ENCODE peak calls at places on chromosomes 12 and 14, in six cellular contexts. D is CD8-positive, alpha-beta T cell; E is dorsolateral prefrontal cortex; V is stimulated activated CD4-positive, alpha-beta T cell treated with anti-CD3 and anti-CD28 coated beads, Interleukin-15, amount 100 ng/mL, for 1 hour; R is NCI-H748 treated with DMSO at 0.1 percent for 48 hours; I is GM18507. N is an unnamed sample.

GRCh38 chr14:77100961-77101360 is 2.9 kb downstream of the CIPC start:
- DNase-seq in R (no peak), D (no peak), I (no peak), V (no peak), E (no peak), N (no peak)

GRCh38 chr12:95262808-95263207 is 45.2 kb downstream of the VEZT start:
- DNase-seq in D (no peak), E (no peak), V (no peak), R (no peak), I (no peak), N (no peak)

GRCh38 chr14:74134484-74134883 is 49.7 kb downstream of the LIN52 start:
- DNase-seq in E (no peak), R (no peak), V (no peak), I (no peak), D (no peak), N (no peak)

GRCh38 chr14:70121521-70121920 is 67.2 kb downstream of the SLC8A3 start:
- DNase-seq in V (no peak), I (no peak), E (no peak), D (no peak), R (no peak), N (no peak)

GRCh38 chr14:101191086-101191881 is 287.8 kb upstream of the RTL1 start:
- DNase-seq in E (no peak), D (no peak), V (no peak), R (no peak), I (no peak), N (no peak)

GRCh38 chr12:113422030-113422900 is at the start of gene SDSL:
- DNase-seq in E (peak), V (no peak), R (no peak), I (peak), D (no peak), N (no peak)

GRCh38 chr14:60565211-60565610 is 56.3 kb downstream of the SIX6 start:
- DNase-seq in V (no peak), I (no peak), D (no peak), R (no peak), E (no peak), N (peak)

GRCh38 chr12:117863004-117863709 is 105.6 kb downstream of the KSR2 start:
- DNase-seq in D (no peak), R (no peak), I (no peak), E (no peak), V (no peak), N (no peak)

GRCh38 chr12:48115957-48116356 is 3.2 kb upstream of the PFKM start:
- DNase-seq in D (no peak), E (no peak), I (no peak), R (no peak), V (no peak), N (no peak)

GRCh38 chr14:71166434-71166833 is 259.2 kb downstream of the PCNX1 start:
- DNase-seq in R (no peak), V (no peak), E (no peak), D (no peak), I (no peak), N (peak)

GRCh38 chr14:67943947-67944346 is 124.4 kb downstream of the RAD51B start:
- DNase-seq in I (peak), E (no peak), R (peak), V (no peak), D (peak), N (peak)

GRCh38 chr12:85155791-85156190 is 119.6 kb downstream of the LRRIQ1 start:
- DNase-seq in E (no peak), R (peak), I (no peak), V (no peak), D (no peak), N (peak)

GRCh38 chr12:63922446-63922845 is 77.9 kb downstream of the SRGAP1 start:
- DNase-seq in D (no peak), V (no peak), I (no peak), E (no peak), R (no peak), N (no peak)

N was measured in NCI-H1092.